ENCODE peak calls at places on chromosome 19, in five cellular contexts. W, D, H, S and T are unnamed samples.

GRCh38 chr19:16076958-16077611 is 790 bp downstream of the TPM4 start:
- DNase-seq in W (no peak), D (no peak), H (no peak), S (no peak), T (no peak)

GRCh38 chr19:13408889-13409518 is 97.3 kb downstream of the CACNA1A start:
- DNase-seq in W (peak), D (no peak), H (no peak), S (no peak), T (no peak)

GRCh38 chr19:48970923-48971395 is 5.8 kb downstream of the FTL start:
- DNase-seq in W (peak), D (peak), H (no peak), S (peak), T (peak)

GRCh38 chr19:56141416-56141992 is 417 bp downstream of the ZNF444 start:
- DNase-seq in W (no peak), D (peak), H (no peak), S (peak), T (no peak)

GRCh38 chr19:33900817-33901216 is 104.1 kb downstream of the KCTD15 start:
- DNase-seq in W (no peak), D (no peak), H (no peak), S (no peak), T (no peak)

GRCh38 chr19:43636121-43636683 is 3.4 kb downstream of the CADM4 start:
- DNase-seq in W (peak), D (no peak), H (no peak), S (no peak), T (no peak)

GRCh38 chr19:50817941-50818858 is 5.4 kb downstream of the KLK1 start:
- DNase-seq in W (peak), D (peak), H (peak), S (no peak), T (no peak)

GRCh38 chr19:17328517-17329060 is 6.1 kb downstream of the ANO8 start:
- DNase-seq in W (no peak), D (no peak), H (no peak), S (no peak), T (no peak)

GRCh38 chr19:53894736-53895135 is 12.7 kb downstream of the PRKCG start:
- DNase-seq in W (no peak), D (no peak), H (no peak), S (no peak), T (no peak)

GRCh38 chr19:19860756-19861390 is 4.8 kb upstream of the ZNF253 start:
- DNase-seq in W (peak), D (no peak), H (peak), S (peak), T (no peak)

GRCh38 chr19:30690935-30691505 is 318.8 kb downstream of the ZNF536 start:
- DNase-seq in W (no peak), D (no peak), H (no peak), S (no peak), T (no peak)

GRCh38 chr19:925912-926594 is at the start of gene ARID3A:
- DNase-seq in W (no peak), D (no peak), H (no peak), S (peak), T (no peak)

GRCh38 chr19:927044-927706 is 1.3 kb downstream of the ARID3A start:
- DNase-seq in W (no peak), D (peak), H (no peak), S (peak), T (no peak)

GRCh38 chr19:926595-927043 is 784 bp downstream of the ARID3A start:
- DNase-seq in W (no peak), D (peak), H (no peak), S (peak), T (no peak)

GRCh38 chr19:923551-924211 is 2.2 kb upstream of the ARID3A start:
- DNase-seq in W (no peak), D (no peak), H (no peak), S (no peak), T (no peak)

DNA sequence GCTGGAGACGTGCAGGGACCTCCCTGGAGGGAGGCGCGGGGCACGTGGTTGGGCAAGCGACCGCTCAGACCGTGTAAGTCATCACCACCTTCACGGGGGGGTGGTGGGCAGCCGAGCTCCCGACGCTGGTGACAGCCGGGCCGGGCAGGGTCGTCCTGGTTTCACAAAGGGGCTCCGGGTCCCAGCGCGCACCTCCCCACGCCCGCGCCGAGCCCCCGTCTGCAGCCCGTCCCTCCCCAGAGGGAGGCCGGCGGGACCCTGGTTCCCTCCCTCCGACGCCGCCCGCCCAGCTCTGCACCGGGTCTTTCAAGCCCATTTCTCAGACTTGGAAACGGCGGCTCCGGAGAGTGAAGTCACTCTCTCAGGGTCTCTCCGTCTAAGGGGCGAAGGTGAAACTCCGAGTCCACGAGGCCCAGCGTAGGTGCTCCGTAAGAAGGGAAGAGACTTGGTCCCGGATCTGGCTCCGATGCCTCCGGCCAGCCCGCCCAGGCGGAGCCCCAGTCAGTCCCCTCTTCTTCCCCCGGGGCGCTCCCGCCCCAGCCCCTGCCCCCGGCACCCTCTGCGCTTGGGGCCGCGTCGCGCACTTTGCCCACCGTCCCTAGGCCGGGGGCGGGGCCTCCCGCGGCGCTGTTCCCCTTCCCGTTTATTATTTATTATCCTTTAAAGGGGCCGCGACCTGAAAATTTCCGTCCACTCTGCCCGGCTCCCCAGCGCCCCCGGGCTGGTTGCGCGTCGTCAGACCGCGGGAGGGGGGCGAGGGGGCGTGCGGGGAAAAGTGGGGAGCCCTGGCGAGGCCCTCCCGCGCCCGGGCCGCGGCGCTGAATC is 536 bp upstream of the ARID3A start:
- DNase-seq in W (peak), D (peak), H (peak), S (peak), T (peak)
- H4K8ac ChIP-seq in W (peak), D (peak), H (peak), S (peak), T (peak)

GRCh38 chr19:45078390-45079062 is 534 bp upstream of the GEMIN7 start:
- DNase-seq in W (no peak), D (no peak), H (no peak), S (no peak), T (no peak)

GRCh38 chr19:45076851-45077730 is 813 bp upstream of the ZNF296 start:
- DNase-seq in W (no peak), D (no peak), H (no peak), S (no peak), T (no peak)

GRCh38 chr19:45076029-45076850 is at the start of gene ZNF296:
- DNase-seq in W (peak), D (peak), H (no peak), S (peak), T (no peak)

GRCh38 chr19:45074744-45075143 is 1.5 kb downstream of the ZNF296 start:
- DNase-seq in W (peak), D (no peak), H (no peak), S (no peak), T (no peak)

DNA sequence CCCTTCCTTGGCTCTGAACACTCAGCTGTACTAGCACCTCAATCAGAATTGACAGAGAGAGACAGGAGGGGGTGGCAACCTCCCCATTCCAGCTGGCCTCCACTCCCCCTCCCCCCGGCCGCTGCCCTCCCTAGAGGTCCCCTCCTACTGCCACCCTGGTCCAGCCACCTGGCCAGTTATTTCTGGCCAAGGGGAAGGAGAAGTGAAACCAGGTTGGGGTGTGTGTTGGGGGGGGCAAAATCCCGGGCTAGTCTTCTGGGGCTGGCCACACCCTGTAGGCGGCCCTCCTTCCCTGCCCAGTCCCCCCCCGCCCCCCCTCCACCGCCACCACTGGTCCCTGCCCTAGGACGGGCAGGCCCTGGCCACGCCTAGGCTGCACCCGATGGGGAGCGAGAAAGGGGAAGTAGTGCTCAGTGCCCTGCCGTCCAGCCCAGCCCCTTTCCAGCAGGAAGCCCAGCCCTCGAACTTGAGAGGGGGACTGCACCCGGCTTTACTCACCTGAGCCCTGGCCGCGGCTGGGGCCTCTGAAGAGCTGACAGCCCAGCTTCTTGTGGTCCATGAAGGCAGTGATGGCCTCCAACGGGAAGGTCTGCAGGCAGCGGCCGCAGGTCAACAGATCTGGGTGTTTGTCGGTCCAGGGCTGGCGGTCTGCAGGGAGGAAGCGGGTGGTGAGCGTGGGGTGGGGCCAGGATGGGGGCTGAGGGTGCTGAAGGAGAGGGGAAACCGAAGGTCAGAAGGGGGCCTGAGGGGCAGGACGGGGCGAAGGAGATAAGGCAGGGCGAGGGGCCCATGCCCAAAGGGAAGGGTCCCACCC is 856 bp downstream of the ZNF296 start:
- DNase-seq in W (no peak), D (no peak), H (no peak), S (no peak), T (no peak)
- H3K4me3 ChIP-seq in W (no peak), D (peak), H (peak), S (peak), T (no peak)

DNA sequence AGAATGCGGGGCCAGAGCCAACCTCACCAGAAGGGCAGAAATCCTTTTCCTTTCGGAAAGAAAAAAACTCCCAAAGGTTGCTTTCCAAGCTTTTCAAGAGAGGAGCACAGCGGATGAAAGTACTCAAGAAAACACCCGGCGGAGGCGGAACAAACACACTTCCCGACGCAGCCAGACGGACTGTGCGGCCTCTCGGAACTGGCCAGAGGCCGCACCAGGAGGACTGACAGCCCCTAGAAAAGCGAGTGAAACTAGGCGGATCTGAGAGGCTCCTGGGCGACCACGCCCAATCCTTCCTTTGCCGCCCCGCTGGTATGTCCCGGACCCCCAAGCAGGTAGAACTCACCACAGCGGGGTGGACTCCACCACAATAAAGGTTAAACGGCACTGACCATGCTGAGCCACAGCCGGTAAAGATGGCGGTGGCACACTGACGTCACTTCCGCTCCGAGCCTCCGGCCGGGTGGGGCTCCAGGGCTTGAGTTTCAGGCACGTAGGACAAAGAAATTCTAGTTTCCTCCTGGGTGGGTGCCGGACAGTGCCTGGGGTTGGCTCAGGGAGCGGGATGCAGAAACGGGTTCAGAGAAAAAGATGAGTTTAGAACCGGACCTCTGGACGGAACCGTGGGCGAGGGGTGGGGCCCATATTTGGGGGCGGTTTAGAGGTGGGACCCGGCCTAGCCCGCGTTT is at the start of gene ZNF562:
- DNase-seq in W (peak), D (peak), H (peak), S (peak), T (peak)
- H4K91ac ChIP-seq in W (no peak), D (no peak), H (peak), S (peak), T (peak)

GRCh38 chr19:57280913-57281425 is 684 bp downstream of the ZNF460 start:
- DNase-seq in W (no peak), D (no peak), H (no peak), S (no peak), T (no peak)

GRCh38 chr19:57279418-57280164 is 694 bp upstream of the ZNF460 start:
- DNase-seq in W (peak), D (peak), H (peak), S (peak), T (peak)

GRCh38 chr19:57276430-57276829 is 3.9 kb upstream of the ZNF460 start:
- DNase-seq in W (no peak), D (no peak), H (no peak), S (no peak), T (no peak)

GRCh38 chr19:57282011-57282636 is 1.8 kb downstream of the ZNF460 start:
- DNase-seq in W (no peak), D (no peak), H (no peak), S (no peak), T (no peak)

GRCh38 chr19:57280165-57280912 is at the start of gene ZNF460:
- DNase-seq in W (peak), D (peak), H (peak), S (peak), T (peak)
- H4K8ac ChIP-seq in W (no peak), D (peak), H (peak), S (peak), T (peak)